ENCODE peak calls at places on chromosomes 1 and 21, in nine cellular contexts. T is tibial artery, H is psoas muscle, D is sigmoid colon, W is esophagus squamous epithelium, Y is uterus, C is endothelial cell, I is H9, A is GM20000. J is an unnamed sample.

GRCh38 chr1:226149806-226150205 is 36.7 kb downstream of the ACBD3 start:
- DNase-seq in T (no peak), H (no peak), D (no peak), W (no peak), Y (no peak), C (no peak), I (no peak), A (no peak), J (no peak)

GRCh38 chr21:34298797-34299539 is 64.8 kb upstream of the KCNE2 start:
- DNase-seq in T (no peak), H (no peak), D (peak), W (no peak), Y (no peak), C (no peak), I (no peak), A (no peak), J (no peak)

GRCh38 chr1:193060938-193061337 is 1.5 kb downstream of the RO60 start:
- DNase-seq in T (no peak), H (no peak), D (no peak), W (no peak), Y (no peak), C (no peak), I (no peak), A (no peak), J (no peak)

GRCh38 chr1:97379387-97380075 is 541.3 kb downstream of the DPYD start:
- DNase-seq in T (no peak), H (no peak), D (no peak), W (no peak), Y (no peak), C (no peak), I (no peak), A (no peak), J (no peak)

GRCh38 chr1:205668951-205669340 is 11.4 kb downstream of the SLC45A3 start:
- DNase-seq in T (no peak), H (no peak), D (no peak), W (no peak), Y (no peak), C (no peak), I (no peak), A (peak), J (no peak)

GRCh38 chr1:99590578-99591209 is 55.2 kb upstream of the PALMD start:
- DNase-seq in T (no peak), H (peak), D (no peak), W (no peak), Y (peak), C (no peak), I (no peak), A (no peak), J (no peak)

GRCh38 chr1:113904674-113905434 is at the start of the genes AP4B1 and DCLRE1B:
- DNase-seq in T (peak), H (peak), D (peak), W (peak), Y (peak), C (peak), I (peak), A (peak), J (peak)

GRCh38 chr1:174333437-174333836 is 114.3 kb upstream of the GPR52 start:
- DNase-seq in T (no peak), H (no peak), D (no peak), W (no peak), Y (no peak), C (no peak), I (no peak), A (no peak), J (no peak)

GRCh38 chr21:24852610-24853195 is 754.6 kb downstream of the MRPL39 start:
- DNase-seq in T (no peak), H (no peak), D (no peak), W (no peak), Y (no peak), C (no peak), I (no peak), A (no peak), J (no peak)

GRCh38 chr1:99599678-99600175 is 46.2 kb upstream of the PALMD start:
- DNase-seq in T (no peak), H (peak), D (no peak), W (no peak), Y (peak), C (no peak), I (no peak), A (no peak), J (no peak)

GRCh38 chr1:212515329-212515760 is 82.6 kb downstream of the NENF start:
- DNase-seq in T (no peak), H (no peak), D (no peak), W (no peak), Y (no peak), C (no peak), I (peak), A (no peak), J (no peak)

GRCh38 chr1:68016364-68016763 is 34.1 kb downstream of the DIRAS3 start:
- DNase-seq in T (no peak), H (no peak), D (no peak), W (no peak), Y (no peak), C (no peak), I (no peak), A (no peak), J (no peak)

GRCh38 chr1:237913345-237913744 is 22.6 kb upstream of the ZP4 start:
- DNase-seq in T (no peak), H (no peak), D (no peak), W (no peak), Y (no peak), C (no peak), I (no peak), A (no peak), J (no peak)

GRCh38 chr1:17913326-17914115 is 158.4 kb downstream of the ACTL8 start:
- DNase-seq in T (peak), H (no peak), D (no peak), W (no peak), Y (no peak), C (no peak), I (peak), A (no peak), J (no peak)

GRCh38 chr1:116827607-116828125 is 73.4 kb downstream of the CD2 start:
- DNase-seq in T (no peak), H (no peak), D (no peak), W (no peak), Y (no peak), C (no peak), I (no peak), A (no peak), J (no peak)

GRCh38 chr1:17957588-17958267 is 149.9 kb upstream of the IGSF21 start:
- DNase-seq in T (no peak), H (no peak), D (no peak), W (no peak), Y (no peak), C (no peak), I (no peak), A (no peak), J (no peak)

GRCh38 chr1:1677718-1678580 is 14.6 kb downstream of the SLC35E2B start:
- DNase-seq in T (peak), H (no peak), D (peak), W (no peak), Y (no peak), C (peak), I (no peak), A (peak), J (no peak)

GRCh38 chr1:48530727-48531351 is 58.8 kb upstream of the SPATA6 start:
- DNase-seq in T (no peak), H (no peak), D (no peak), W (no peak), Y (no peak), C (peak), I (peak), A (peak), J (no peak)

GRCh38 chr21:17780539-17780938 is 38.6 kb downstream of the C21orf91 start:
- DNase-seq in T (no peak), H (no peak), D (no peak), W (no peak), Y (no peak), C (no peak), I (no peak), A (peak), J (no peak)

GRCh38 chr1:222465211-222466041 is 82.5 kb downstream of the HHIPL2 start:
- DNase-seq in T (peak), H (peak), D (peak), W (peak), Y (peak), C (peak), I (peak), A (peak), J (peak)

GRCh38 chr1:206699626-206700025 is 14.9 kb downstream of the MAPKAPK2 start:
- DNase-seq in T (peak), H (no peak), D (peak), W (no peak), Y (peak), C (no peak), I (no peak), A (no peak), J (no peak)

GRCh38 chr1:230086152-230086551 is 19.1 kb downstream of the GALNT2 start:
- DNase-seq in T (no peak), H (no peak), D (no peak), W (no peak), Y (no peak), C (no peak), I (peak), A (no peak), J (no peak)

GRCh38 chr1:222995230-222995580 is 147.8 kb downstream of the TLR5 start:
- DNase-seq in T (no peak), H (no peak), D (no peak), W (no peak), Y (no peak), C (no peak), I (peak), A (no peak), J (no peak)

DNA sequence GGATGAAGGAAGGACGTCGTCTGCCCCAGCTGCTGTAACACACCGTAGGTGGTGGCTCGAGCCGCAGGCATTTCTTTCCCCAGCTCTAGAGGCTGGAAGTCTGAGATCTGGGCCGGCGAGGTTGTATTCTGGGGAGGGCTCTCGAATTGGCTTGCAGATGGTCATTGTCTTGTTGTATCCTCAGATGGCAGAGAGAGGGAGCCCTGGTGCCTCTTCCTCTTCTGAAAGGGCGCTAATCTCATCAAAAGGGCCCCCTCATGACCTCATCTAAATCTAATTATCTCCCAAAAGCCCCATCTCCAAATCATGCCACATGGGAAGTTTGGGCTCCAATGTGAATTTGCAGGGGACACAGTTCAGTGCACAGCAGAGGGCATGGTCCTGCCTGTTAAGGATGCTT is 109.0 kb downstream of the SIK1 start:
- DNase-seq in T (no peak), H (peak), D (no peak), W (no peak), Y (no peak), C (no peak), I (no peak), A (no peak), J (no peak)
- TF ChIP-seq CTCF in T (no peak), H (no peak), D (no peak), W (no peak), Y (no peak), C (no peak), I (peak), A (no peak), J (no peak)

DNA sequence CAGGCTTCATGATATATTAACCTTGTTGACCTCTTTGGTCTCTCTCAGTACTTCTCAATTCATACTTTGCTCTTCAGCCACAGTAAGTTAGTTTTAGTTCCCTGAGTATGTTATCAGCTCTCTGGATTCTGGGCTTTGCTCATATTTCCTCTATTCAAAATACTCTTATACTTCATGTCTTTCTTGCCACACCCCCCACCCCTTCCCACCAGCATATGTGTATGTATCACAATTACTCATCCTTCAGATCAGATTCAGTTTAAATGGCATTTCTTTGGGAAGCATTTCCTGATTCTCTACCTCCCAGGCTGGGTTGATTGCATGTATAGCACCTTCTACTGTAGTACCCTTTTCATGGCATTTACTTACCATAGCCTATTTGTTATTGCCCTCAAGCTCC is 28.3 kb downstream of the SLC30A7 start:
- DNase-seq in T (no peak), H (no peak), D (no peak), W (no peak), Y (no peak), C (no peak), I (no peak), A (no peak), J (no peak)
- TF ChIP-seq CTCF in T (no peak), H (no peak), D (no peak), W (no peak), Y (no peak), C (no peak), I (no peak), A (no peak), J (no peak)

GRCh38 chr1:201376464-201377374 is 761 bp downstream of the TNNT2 start:
- DNase-seq in T (no peak), H (no peak), D (no peak), W (no peak), Y (no peak), C (peak), I (peak), A (peak), J (no peak)
- TF ChIP-seq CTCF in T (peak), H (no peak), D (no peak), W (peak), Y (no peak), C (peak), I (peak), A (peak), J (no peak)

GRCh38 chr1:244413736-244414135 is 38.0 kb downstream of the ADSS2 start:
- DNase-seq in T (no peak), H (no peak), D (no peak), W (no peak), Y (no peak), C (no peak), I (no peak), A (no peak), J (no peak)

GRCh38 chr1:244409648-244410164 is 42.0 kb downstream of the ADSS2 start:
- DNase-seq in T (no peak), H (no peak), D (no peak), W (no peak), Y (no peak), C (no peak), I (no peak), A (peak), J (no peak)

GRCh38 chr1:244412116-244412639 is 39.5 kb downstream of the ADSS2 start:
- DNase-seq in T (no peak), H (no peak), D (no peak), W (no peak), Y (no peak), C (no peak), I (no peak), A (no peak), J (no peak)

GRCh38 chr1:244419004-244419403 is 32.7 kb downstream of the ADSS2 start:
- DNase-seq in T (no peak), H (no peak), D (no peak), W (no peak), Y (no peak), C (no peak), I (no peak), A (no peak), J (no peak)

DNA sequence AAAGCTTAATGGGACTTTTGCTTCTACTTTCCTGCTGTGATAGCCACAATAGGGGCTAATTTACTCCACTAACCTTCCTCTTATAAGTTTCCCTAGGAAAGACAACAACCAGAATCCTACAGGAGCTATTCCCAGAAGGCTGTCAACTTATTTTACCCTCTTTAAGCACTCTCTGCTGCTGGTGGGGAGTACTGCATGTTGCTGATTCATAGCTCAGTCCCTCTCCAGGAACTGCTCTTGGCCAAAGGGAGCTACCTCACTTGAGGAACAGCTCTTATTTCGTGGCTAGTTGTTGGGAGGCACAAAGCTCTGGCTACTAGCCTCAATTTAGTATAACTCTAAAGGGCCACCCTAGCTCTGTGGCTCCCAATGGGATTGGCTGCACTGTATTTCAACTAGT is 37.2 kb downstream of the ADSS2 start:
- DNase-seq in T (no peak), H (no peak), D (no peak), W (no peak), Y (no peak), C (no peak), I (no peak), A (no peak), J (no peak)
- TF ChIP-seq CTCF in T (no peak), H (no peak), D (no peak), W (no peak), Y (no peak), C (no peak), I (peak), A (no peak), J (no peak)

GRCh38 chr21:27035791-27036190 is 68.9 kb upstream of the ADAMTS5 start:
- DNase-seq in T (no peak), H (no peak), D (no peak), W (no peak), Y (no peak), C (no peak), I (no peak), A (no peak), J (no peak)

GRCh38 chr21:27036736-27037301 is 69.9 kb upstream of the ADAMTS5 start:
- DNase-seq in T (no peak), H (no peak), D (no peak), W (no peak), Y (no peak), C (no peak), I (no peak), A (no peak), J (no peak)

GRCh38 chr21:27034796-27035195 is 67.9 kb upstream of the ADAMTS5 start:
- DNase-seq in T (no peak), H (no peak), D (no peak), W (no peak), Y (no peak), C (no peak), I (no peak), A (no peak), J (no peak)

DNA sequence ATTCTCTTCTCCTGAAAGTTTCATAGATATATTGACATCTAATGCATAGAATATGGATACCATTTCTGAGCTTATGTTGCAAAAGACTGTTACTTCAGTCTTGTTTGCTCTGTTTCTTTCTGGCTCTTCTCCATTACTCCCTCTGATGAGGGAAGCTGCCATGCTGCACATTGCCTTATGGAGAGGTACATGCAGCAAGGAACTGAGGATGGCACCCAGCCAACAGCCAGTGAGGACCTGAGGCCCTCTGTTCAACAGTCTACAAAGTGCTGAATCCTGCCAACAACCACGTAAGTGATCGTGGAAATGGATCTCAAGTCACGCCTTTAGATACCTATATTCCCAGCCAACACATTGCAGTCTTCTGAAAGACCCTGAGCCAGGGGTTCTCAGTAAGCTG is 66.6 kb upstream of the ADAMTS5 start:
- DNase-seq in T (no peak), H (no peak), D (no peak), W (no peak), Y (no peak), C (no peak), I (no peak), A (no peak), J (no peak)
- TF ChIP-seq CTCF in T (no peak), H (no peak), D (no peak), W (no peak), Y (no peak), C (no peak), I (no peak), A (no peak), J (no peak)

GRCh38 chr1:108561145-108561458 is 1.2 kb downstream of the EEIG2 start:
- DNase-seq in T (no peak), H (no peak), D (no peak), W (no peak), Y (no peak), C (no peak), I (no peak), A (no peak), J (no peak)
- TF ChIP-seq CTCF in T (no peak), H (no peak), D (no peak), W (no peak), Y (no peak), C (no peak), I (no peak), A (no peak), J (no peak)

DNA sequence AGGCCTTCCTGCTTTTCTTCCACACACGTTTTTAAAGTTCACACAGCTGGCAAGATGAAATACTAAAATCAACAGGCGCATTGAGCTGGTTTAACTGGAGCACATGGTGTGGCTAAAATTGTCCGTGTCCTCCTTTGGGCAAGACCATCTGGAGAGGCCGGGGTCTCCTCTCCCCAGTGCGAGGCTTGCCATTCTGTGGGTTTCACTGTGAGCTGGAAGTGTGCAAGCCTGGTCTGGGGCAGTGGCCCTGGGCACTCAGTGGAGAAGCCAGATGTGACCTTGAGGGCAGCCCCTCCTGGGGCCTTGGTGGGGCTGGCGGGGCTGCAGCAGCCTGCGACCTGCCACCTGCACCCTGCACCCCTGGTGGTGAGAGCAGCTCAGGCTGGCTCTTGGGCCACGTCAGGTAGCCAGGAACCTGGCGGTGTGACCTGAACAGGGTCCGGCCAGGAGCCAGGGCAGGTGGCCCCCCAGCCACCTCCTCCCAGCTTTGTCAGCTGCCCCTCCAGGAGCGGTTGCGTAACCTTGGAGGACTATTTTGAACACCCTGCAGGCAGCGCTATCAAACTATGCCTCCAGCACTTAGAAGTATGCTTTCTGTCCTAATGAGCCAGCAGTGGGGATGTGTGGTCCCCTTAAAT is 52.4 kb downstream of the SLC37A1 start:
- DNase-seq in T (peak), H (no peak), D (peak), W (no peak), Y (peak), C (no peak), I (no peak), A (no peak), J (no peak)
- TF ChIP-seq CTCF in T (no peak), H (no peak), D (no peak), W (no peak), Y (no peak), C (no peak), I (peak), A (no peak), J (no peak)

J was measured in omental fat pad.